ENCODE peak calls at places on chromosomes 3 and 15, in nine cellular contexts. One of them, this sample, is unnamed.
A peak's percentile ranks its signal among the peaks of the same experiment; 100 is the strongest.

GRCh38 chr3:101548527-101549105 is 13.1 kb upstream of the TRMT10C start:
- DNase-seq in Kasumi-1: no peak
- DNase-seq in tibial artery: no peak
- DNase-seq in ELF-1: no peak
- DNase-seq in omental fat pad: no peak
- DNase-seq in NCI-H1092 treated with DMSO at 0.1 percent for 48 hours: no peak
- DNase-seq in EL: no peak
- DNase-seq in T-helper 1 cell: no peak
- DNase-seq in kidney tubule cell: no peak
- DNase-seq in this sample: no peak

GRCh38 chr3:46900007-46900292 is 22.4 kb downstream of the PTH1R start:
- DNase-seq in Kasumi-1: no peak
- DNase-seq in tibial artery: no peak
- DNase-seq in ELF-1: no peak
- DNase-seq in omental fat pad: no peak
- DNase-seq in NCI-H1092 treated with DMSO at 0.1 percent for 48 hours: peak; percentile 56
- DNase-seq in EL: no peak
- DNase-seq in T-helper 1 cell: no peak
- DNase-seq in kidney tubule cell: no peak
- DNase-seq in this sample: no peak

GRCh38 chr3:130658666-130659065 is 88.0 kb downstream of the PIK3R4 start:
- DNase-seq in Kasumi-1: no peak
- DNase-seq in tibial artery: no peak
- DNase-seq in ELF-1: no peak
- DNase-seq in omental fat pad: no peak
- DNase-seq in NCI-H1092 treated with DMSO at 0.1 percent for 48 hours: no peak
- DNase-seq in EL: peak; percentile 50
- DNase-seq in T-helper 1 cell: no peak
- DNase-seq in kidney tubule cell: peak; percentile 56
- DNase-seq in this sample: no peak

GRCh38 chr3:13896473-13897154 is 16.7 kb upstream of the WNT7A start:
- DNase-seq in Kasumi-1: peak; percentile 76
- DNase-seq in tibial artery: peak; percentile 55
- DNase-seq in ELF-1: peak; percentile 78
- DNase-seq in omental fat pad: no peak
- DNase-seq in NCI-H1092 treated with DMSO at 0.1 percent for 48 hours: peak; percentile 52
- DNase-seq in EL: peak; percentile 68
- DNase-seq in T-helper 1 cell: peak; percentile 34
- DNase-seq in kidney tubule cell: peak; percentile 79
- DNase-seq in this sample: peak; percentile 72

GRCh38 chr3:64207289-64208086 is 17.8 kb downstream of the PRICKLE2 start:
- DNase-seq in Kasumi-1: no peak
- DNase-seq in tibial artery: no peak
- DNase-seq in ELF-1: peak; percentile 41
- DNase-seq in omental fat pad: no peak
- DNase-seq in NCI-H1092 treated with DMSO at 0.1 percent for 48 hours: no peak
- DNase-seq in EL: no peak
- DNase-seq in T-helper 1 cell: no peak
- DNase-seq in kidney tubule cell: no peak
- DNase-seq in this sample: no peak

GRCh38 chr15:73325191-73325980 is 43.4 kb downstream of the HCN4 start:
- DNase-seq in Kasumi-1: no peak
- DNase-seq in tibial artery: no peak
- DNase-seq in ELF-1: peak; percentile 52
- DNase-seq in omental fat pad: no peak
- DNase-seq in NCI-H1092 treated with DMSO at 0.1 percent for 48 hours: no peak
- DNase-seq in EL: no peak
- DNase-seq in T-helper 1 cell: no peak
- DNase-seq in kidney tubule cell: peak; percentile 42
- DNase-seq in this sample: no peak

GRCh38 chr3:125212096-125212508 is 446 bp downstream of the SLC12A8 start:
- DNase-seq in Kasumi-1: no peak
- DNase-seq in tibial artery: no peak
- DNase-seq in ELF-1: peak; percentile 74
- DNase-seq in omental fat pad: no peak
- DNase-seq in NCI-H1092 treated with DMSO at 0.1 percent for 48 hours: no peak
- DNase-seq in EL: no peak
- DNase-seq in T-helper 1 cell: no peak
- DNase-seq in kidney tubule cell: no peak
- DNase-seq in this sample: no peak

GRCh38 chr3:29065211-29065785 is 215.6 kb upstream of the RBMS3 start:
- DNase-seq in Kasumi-1: no peak
- DNase-seq in tibial artery: peak; percentile 83
- DNase-seq in ELF-1: peak; percentile 71
- DNase-seq in omental fat pad: peak; percentile 64
- DNase-seq in NCI-H1092 treated with DMSO at 0.1 percent for 48 hours: peak; percentile 51
- DNase-seq in EL: peak; percentile 97
- DNase-seq in T-helper 1 cell: no peak
- DNase-seq in kidney tubule cell: peak; percentile 99
- DNase-seq in this sample: no peak